ENCODE peak calls at places on chromosomes 16 and 17, in nine cellular contexts. One of them, this sample, is unnamed.

GRCh38 chr17:18065546-18065945 is 22.2 kb upstream of the DRG2 start:
- DNase-seq in nucleus accumbens: no peak
- DNase-seq in HEK293T: no peak
- DNase-seq in stimulated activated CD4-positive, alpha-beta T cell treated with anti-CD3 and anti-CD28 coated beads, Interleukin-2, amount 100 ng/mL, for 48 hours: no peak
- DNase-seq in GM18507: no peak
- DNase-seq in non-pigmented ciliary epithelial cell: no peak
- DNase-seq in left ventricle myocardium superior: no peak
- DNase-seq in NCI-H146: no peak
- DNase-seq in T-helper 1 cell: no peak
- DNase-seq in this sample: no peak

GRCh38 chr17:31903401-31903800 is 1.9 kb upstream of the UTP6 start:
- DNase-seq in nucleus accumbens: no peak
- DNase-seq in HEK293T: no peak
- DNase-seq in stimulated activated CD4-positive, alpha-beta T cell treated with anti-CD3 and anti-CD28 coated beads, Interleukin-2, amount 100 ng/mL, for 48 hours: no peak
- DNase-seq in GM18507: no peak
- DNase-seq in non-pigmented ciliary epithelial cell: no peak
- DNase-seq in left ventricle myocardium superior: no peak
- DNase-seq in NCI-H146: no peak
- DNase-seq in T-helper 1 cell: no peak
- DNase-seq in this sample: no peak

GRCh38 chr16:48335961-48336360 is 49.3 kb downstream of the SIAH1 start:
- DNase-seq in nucleus accumbens: no peak
- DNase-seq in HEK293T: no peak
- DNase-seq in stimulated activated CD4-positive, alpha-beta T cell treated with anti-CD3 and anti-CD28 coated beads, Interleukin-2, amount 100 ng/mL, for 48 hours: no peak
- DNase-seq in GM18507: no peak
- DNase-seq in non-pigmented ciliary epithelial cell: no peak
- DNase-seq in left ventricle myocardium superior: no peak
- DNase-seq in NCI-H146: no peak
- DNase-seq in T-helper 1 cell: no peak
- DNase-seq in this sample: no peak

GRCh38 chr17:64081802-64082799 is 47.8 kb downstream of the ERN1 start:
- DNase-seq in nucleus accumbens: no peak
- DNase-seq in HEK293T: peak
- DNase-seq in stimulated activated CD4-positive, alpha-beta T cell treated with anti-CD3 and anti-CD28 coated beads, Interleukin-2, amount 100 ng/mL, for 48 hours: no peak
- DNase-seq in GM18507: no peak
- DNase-seq in non-pigmented ciliary epithelial cell: no peak
- DNase-seq in left ventricle myocardium superior: no peak
- DNase-seq in NCI-H146: peak
- DNase-seq in T-helper 1 cell: peak
- DNase-seq in this sample: no peak

GRCh38 chr16:57646388-57647039 is 18.1 kb downstream of the ADGRG1 start:
- DNase-seq in nucleus accumbens: no peak
- DNase-seq in HEK293T: no peak
- DNase-seq in stimulated activated CD4-positive, alpha-beta T cell treated with anti-CD3 and anti-CD28 coated beads, Interleukin-2, amount 100 ng/mL, for 48 hours: no peak
- DNase-seq in GM18507: no peak
- DNase-seq in non-pigmented ciliary epithelial cell: no peak
- DNase-seq in left ventricle myocardium superior: no peak
- DNase-seq in NCI-H146: no peak
- DNase-seq in T-helper 1 cell: no peak
- DNase-seq in this sample: no peak

GRCh38 chr16:9934723-9935508 is 247.3 kb downstream of the GRIN2A start:
- DNase-seq in nucleus accumbens: no peak
- DNase-seq in HEK293T: no peak
- DNase-seq in stimulated activated CD4-positive, alpha-beta T cell treated with anti-CD3 and anti-CD28 coated beads, Interleukin-2, amount 100 ng/mL, for 48 hours: no peak
- DNase-seq in GM18507: no peak
- DNase-seq in non-pigmented ciliary epithelial cell: no peak
- DNase-seq in left ventricle myocardium superior: peak
- DNase-seq in NCI-H146: no peak
- DNase-seq in T-helper 1 cell: no peak
- DNase-seq in this sample: peak

GRCh38 chr17:41417576-41418015 is 6.8 kb downstream of the KRT37 start:
- DNase-seq in nucleus accumbens: no peak
- DNase-seq in HEK293T: peak
- DNase-seq in stimulated activated CD4-positive, alpha-beta T cell treated with anti-CD3 and anti-CD28 coated beads, Interleukin-2, amount 100 ng/mL, for 48 hours: no peak
- DNase-seq in GM18507: peak
- DNase-seq in non-pigmented ciliary epithelial cell: no peak
- DNase-seq in left ventricle myocardium superior: no peak
- DNase-seq in NCI-H146: peak
- DNase-seq in T-helper 1 cell: no peak
- DNase-seq in this sample: no peak

GRCh38 chr17:31726980-31727427 is 132.0 kb downstream of the COPRS start:
- DNase-seq in nucleus accumbens: no peak
- DNase-seq in HEK293T: no peak
- DNase-seq in stimulated activated CD4-positive, alpha-beta T cell treated with anti-CD3 and anti-CD28 coated beads, Interleukin-2, amount 100 ng/mL, for 48 hours: no peak
- DNase-seq in GM18507: no peak
- DNase-seq in non-pigmented ciliary epithelial cell: peak
- DNase-seq in left ventricle myocardium superior: no peak
- DNase-seq in NCI-H146: no peak
- DNase-seq in T-helper 1 cell: no peak
- DNase-seq in this sample: no peak

GRCh38 chr17:72126575-72127486 is 6.0 kb downstream of the SOX9 start:
- DNase-seq in nucleus accumbens: no peak
- DNase-seq in HEK293T: peak
- DNase-seq in stimulated activated CD4-positive, alpha-beta T cell treated with anti-CD3 and anti-CD28 coated beads, Interleukin-2, amount 100 ng/mL, for 48 hours: no peak
- DNase-seq in GM18507: no peak
- DNase-seq in non-pigmented ciliary epithelial cell: no peak
- DNase-seq in left ventricle myocardium superior: no peak
- DNase-seq in NCI-H146: no peak
- DNase-seq in T-helper 1 cell: no peak
- DNase-seq in this sample: no peak

GRCh38 chr17:11144358-11145233 is 96.4 kb upstream of the SHISA6 start:
- DNase-seq in nucleus accumbens: no peak
- DNase-seq in HEK293T: peak
- DNase-seq in stimulated activated CD4-positive, alpha-beta T cell treated with anti-CD3 and anti-CD28 coated beads, Interleukin-2, amount 100 ng/mL, for 48 hours: no peak
- DNase-seq in GM18507: no peak
- DNase-seq in non-pigmented ciliary epithelial cell: no peak
- DNase-seq in left ventricle myocardium superior: no peak
- DNase-seq in NCI-H146: no peak
- DNase-seq in T-helper 1 cell: no peak
- DNase-seq in this sample: peak

GRCh38 chr17:77061711-77062110 is 79.1 kb upstream of the SEC14L1 start:
- DNase-seq in nucleus accumbens: no peak
- DNase-seq in HEK293T: no peak
- DNase-seq in stimulated activated CD4-positive, alpha-beta T cell treated with anti-CD3 and anti-CD28 coated beads, Interleukin-2, amount 100 ng/mL, for 48 hours: no peak
- DNase-seq in GM18507: no peak
- DNase-seq in non-pigmented ciliary epithelial cell: no peak
- DNase-seq in left ventricle myocardium superior: no peak
- DNase-seq in NCI-H146: no peak
- DNase-seq in T-helper 1 cell: no peak
- DNase-seq in this sample: no peak

GRCh38 chr16:57373117-57373947 is 1.0 kb downstream of the CX3CL1 start:
- DNase-seq in nucleus accumbens: no peak
- DNase-seq in HEK293T: no peak
- DNase-seq in stimulated activated CD4-positive, alpha-beta T cell treated with anti-CD3 and anti-CD28 coated beads, Interleukin-2, amount 100 ng/mL, for 48 hours: no peak
- DNase-seq in GM18507: no peak
- DNase-seq in non-pigmented ciliary epithelial cell: no peak
- DNase-seq in left ventricle myocardium superior: no peak
- DNase-seq in NCI-H146: no peak
- DNase-seq in T-helper 1 cell: no peak
- DNase-seq in this sample: no peak